ENCODE peak calls at places on chromosomes 5 and 9, in five cellular contexts. B is heart right ventricle, H is IMR-90, N is cardiac muscle cell, L is AG10803. Z is an unnamed sample.

GRCh38 chr5:111694183-111694582 is 62.8 kb downstream of the NREP start:
- DNase-seq in B (no peak), H (peak), N (no peak), L (peak), Z (no peak)

GRCh38 chr9:86549434-86549833 is 195.2 kb upstream of the TUT7 start:
- DNase-seq in B (no peak), H (peak), N (no peak), L (peak), Z (no peak)

GRCh38 chr5:126868961-126869451 is 92.1 kb downstream of the LMNB1 start:
- DNase-seq in B (no peak), H (peak), N (no peak), L (peak), Z (peak)

GRCh38 chr5:112267231-112267630 is 151.8 kb downstream of the EPB41L4A start:
- DNase-seq in B (no peak), H (no peak), N (no peak), L (no peak), Z (no peak)

GRCh38 chr5:39177629-39177959 is 41.8 kb downstream of the FYB1 start:
- DNase-seq in B (no peak), H (no peak), N (no peak), L (no peak), Z (no peak)

GRCh38 chr5:54087436-54087835 is 222.9 kb downstream of the ARL15 start:
- DNase-seq in B (no peak), H (peak), N (no peak), L (peak), Z (no peak)

GRCh38 chr9:34098307-34098706 is 28.2 kb downstream of the DCAF12 start:
- DNase-seq in B (no peak), H (no peak), N (no peak), L (no peak), Z (peak)

GRCh38 chr5:120093178-120093577 is 370.9 kb upstream of the PRR16 start:
- DNase-seq in B (no peak), H (no peak), N (no peak), L (no peak), Z (no peak)

GRCh38 chr5:79795764-79796398 is 106.2 kb downstream of the CMYA5 start:
- DNase-seq in B (peak), H (no peak), N (no peak), L (peak), Z (no peak)

GRCh38 chr5:127040779-127041520 is 10.6 kb upstream of the MARCHF3 start:
- DNase-seq in B (no peak), H (peak), N (peak), L (no peak), Z (no peak)

GRCh38 chr5:35371971-35372426 is 141.7 kb upstream of the PRLR start:
- DNase-seq in B (no peak), H (no peak), N (no peak), L (no peak), Z (no peak)

GRCh38 chr9:98795970-98796363 is 388 bp downstream of the ANKS6 start:
- DNase-seq in B (no peak), H (no peak), N (peak), L (peak), Z (peak)

GRCh38 chr9:37641331-37641730 is 9.4 kb upstream of the FRMPD1 start:
- DNase-seq in B (no peak), H (no peak), N (no peak), L (no peak), Z (no peak)

GRCh38 chr5:133662578-133662977 is 50.2 kb upstream of the FSTL4 start:
- DNase-seq in B (no peak), H (no peak), N (no peak), L (no peak), Z (no peak)

GRCh38 chr5:40333459-40334241 is 346.1 kb upstream of the PTGER4 start:
- DNase-seq in B (no peak), H (peak), N (no peak), L (peak), Z (no peak)

GRCh38 chr9:114392749-114393112 is 4.9 kb upstream of the AKNA start:
- DNase-seq in B (no peak), H (no peak), N (no peak), L (no peak), Z (no peak)

GRCh38 chr9:117415584-117415937 is 704 bp upstream of the ASTN2 start:
- DNase-seq in B (no peak), H (no peak), N (peak), L (no peak), Z (no peak)

GRCh38 chr9:86837345-86837744 is 110.0 kb downstream of the GAS1 start:
- DNase-seq in B (no peak), H (no peak), N (no peak), L (no peak), Z (no peak)

GRCh38 chr5:139671096-139671841 is 23.1 kb downstream of the CXXC5 start:
- DNase-seq in B (no peak), H (no peak), N (no peak), L (no peak), Z (peak)

GRCh38 chr9:76401176-76401575 is 7.0 kb upstream of the RFK start:
- DNase-seq in B (no peak), H (no peak), N (no peak), L (no peak), Z (no peak)

GRCh38 chr9:76404401-76404800 is 10.2 kb upstream of the RFK start:
- DNase-seq in B (no peak), H (no peak), N (no peak), L (no peak), Z (no peak)

GRCh38 chr9:76401580-76402354 is 7.5 kb upstream of the RFK start:
- DNase-seq in B (no peak), H (peak), N (no peak), L (no peak), Z (no peak)

GRCh38 chr9:76400534-76401096 is 6.4 kb upstream of the RFK start:
- DNase-seq in B (no peak), H (peak), N (no peak), L (no peak), Z (no peak)

DNA sequence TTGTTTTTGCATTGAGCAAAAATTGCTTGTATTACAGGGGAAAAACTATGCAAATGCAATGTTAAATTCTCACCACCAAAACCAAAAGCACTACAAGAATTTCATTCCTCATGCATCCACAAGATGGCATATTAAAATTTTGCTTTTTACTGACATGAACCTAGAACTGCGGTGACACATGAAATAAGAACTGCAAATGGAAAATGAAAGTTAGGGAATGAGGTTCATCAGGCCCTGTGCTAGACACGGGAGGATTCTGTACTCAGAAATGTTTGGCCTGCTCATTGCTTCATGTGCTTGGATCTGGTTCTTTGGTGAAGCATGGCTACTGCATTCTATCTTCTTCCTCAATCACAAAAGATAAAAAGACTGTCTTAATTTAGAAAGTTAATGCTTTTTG is 9.1 kb upstream of the RFK start:
- DNase-seq in B (peak), H (peak), N (no peak), L (peak), Z (peak)
- TF ChIP-seq CTCF in B (peak), H (peak), N (peak), L (peak), Z (peak)

DNA sequence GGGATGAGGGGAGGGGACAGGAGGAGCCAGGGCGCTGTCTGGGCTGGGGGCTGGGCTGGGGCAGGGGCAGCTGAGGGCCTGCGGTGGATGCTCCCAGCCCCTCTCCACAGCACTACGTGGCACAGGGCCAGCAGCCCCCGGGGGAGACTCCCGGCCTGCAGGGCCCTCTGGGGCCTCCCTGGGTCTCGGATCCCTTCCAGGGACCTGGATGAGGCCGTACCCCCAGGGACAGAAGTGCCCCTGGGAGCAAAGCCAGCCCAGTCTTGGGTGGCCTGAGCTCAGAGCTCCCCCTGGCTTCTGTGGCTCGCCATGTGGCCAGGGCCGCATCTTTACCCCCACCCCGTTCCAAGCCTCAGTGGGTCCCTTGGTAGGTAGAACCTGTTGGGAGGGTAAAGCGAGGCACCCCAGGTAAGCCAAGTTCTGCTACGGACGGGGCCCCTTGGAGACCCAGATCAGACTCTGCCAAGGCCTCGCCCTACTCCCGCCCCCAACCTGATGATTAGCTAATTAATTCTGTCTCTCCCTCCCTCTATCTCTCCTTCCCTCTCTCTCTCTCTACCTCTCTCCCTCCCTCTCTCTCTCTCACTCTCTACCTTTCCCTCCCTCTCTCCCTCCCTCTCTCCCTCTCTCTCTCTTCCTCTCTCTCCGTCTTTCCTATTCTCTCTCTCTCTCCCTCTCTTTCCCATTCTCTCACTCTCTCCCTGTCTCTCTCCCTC is 24.3 kb downstream of the KCNT1 start:
- DNase-seq in B (no peak), H (no peak), N (no peak), L (no peak), Z (no peak)
- TF ChIP-seq CTCF in B (no peak), H (no peak), N (peak), L (no peak), Z (no peak)

GRCh38 chr9:95261890-95262289 is 55.6 kb downstream of the FANCC start:
- DNase-seq in B (no peak), H (peak), N (no peak), L (no peak), Z (no peak)

GRCh38 chr9:95265960-95266359 is 51.5 kb downstream of the FANCC start:
- DNase-seq in B (no peak), H (no peak), N (no peak), L (no peak), Z (no peak)

GRCh38 chr9:95266649-95267048 is 50.9 kb downstream of the FANCC start:
- DNase-seq in B (no peak), H (no peak), N (no peak), L (no peak), Z (peak)

GRCh38 chr9:95268681-95269080 is 48.8 kb downstream of the FANCC start:
- DNase-seq in B (peak), H (peak), N (peak), L (peak), Z (peak)

GRCh38 chr9:95264954-95265615 is 52.4 kb downstream of the FANCC start:
- DNase-seq in B (no peak), H (peak), N (peak), L (peak), Z (no peak)
- TF ChIP-seq CTCF in B (peak), H (peak), N (peak), L (peak), Z (no peak)

DNA sequence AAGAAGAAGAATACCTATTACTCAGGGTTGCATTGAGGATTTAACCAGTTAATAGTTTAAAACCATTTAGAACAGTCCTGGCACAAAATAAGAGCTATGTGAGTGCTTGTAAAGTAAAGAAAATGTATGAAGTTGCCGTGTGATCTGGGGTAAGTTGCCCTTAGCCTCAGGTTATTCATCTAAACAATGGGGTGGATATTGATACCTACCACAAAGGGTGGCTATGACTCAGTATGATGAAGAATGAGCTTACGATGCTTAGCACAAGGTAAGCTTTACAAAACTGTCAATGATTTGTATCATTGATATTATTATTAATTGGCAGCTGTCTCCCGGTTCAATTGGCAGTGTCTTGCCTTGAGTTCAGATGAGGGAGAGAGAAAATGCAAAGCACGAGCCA is 149.4 kb upstream of the PITX1 start:
- DNase-seq in B (no peak), H (no peak), N (no peak), L (no peak), Z (no peak)
- TF ChIP-seq CTCF in B (no peak), H (no peak), N (no peak), L (no peak), Z (no peak)

GRCh38 chr5:140840978-140841962 is at the start of gene PCDHA8:
- DNase-seq in B (no peak), H (no peak), N (no peak), L (no peak), Z (no peak)
- TF ChIP-seq CTCF in B (no peak), H (peak), N (no peak), L (peak), Z (no peak)

GRCh38 chr5:26143259-26143658 is 895.1 kb downstream of the CDH9 start:
- DNase-seq in B (no peak), H (no peak), N (no peak), L (no peak), Z (no peak)
- TF ChIP-seq CTCF in B (no peak), H (no peak), N (no peak), L (no peak), Z (no peak)

Z was measured in GM13976.